ENCODE peak calls at places on chromosome 20, in eight cellular contexts. A is tibial artery, V is right cardiac atrium, B is A673, F is H1, N is psoas muscle, Z is transverse colon, T is fibroblast of lung. H is an unnamed sample. For H3K4me1 and H3K9me3, the result is how much of the 10 kb centered on the place peaks cover.

GRCh38 chr20:57633945-57634491 is 13.8 kb upstream of the ZBP1 start:
- DNase-seq in F (no peak), N (no peak), V (no peak), B (no peak), T (no peak), Z (no peak), A (no peak), H (no peak)

GRCh38 chr20:58953050-58953449 is 28.0 kb upstream of the NELFCD start:
- DNase-seq in N (no peak), Z (no peak), T (no peak), A (no peak), V (no peak), B (no peak), F (no peak), H (no peak)

GRCh38 chr20:1841554-1842140 is 53.6 kb upstream of the SIRPA start:
- DNase-seq in F (no peak), B (peak), Z (peak), T (peak), A (no peak), N (peak), V (peak), H (no peak)

GRCh38 chr20:3461911-3462677 is 8.7 kb upstream of the ATRN start:
- DNase-seq in B (no peak), T (no peak), F (no peak), V (no peak), N (no peak), A (no peak), Z (no peak), H (no peak)

GRCh38 chr20:9068896-9069663 is at the start of gene PLCB4:
- DNase-seq in T (peak), V (peak), F (no peak), N (peak), B (peak), A (peak), Z (peak), H (peak)

GRCh38 chr20:1331801-1332453 is 3.0 kb upstream of the SDCBP2 start:
- DNase-seq in T (no peak), B (no peak), V (no peak), F (no peak), N (no peak), A (peak), Z (no peak), H (no peak)

GRCh38 chr20:18255526-18255925 is 32.8 kb upstream of the ZNF133 start:
- DNase-seq in A (no peak), V (no peak), Z (no peak), N (no peak), B (no peak), T (no peak), F (no peak), H (no peak)

GRCh38 chr20:1286267-1287036 is 20.4 kb downstream of the SNPH start:
- DNase-seq in V (no peak), Z (no peak), F (no peak), T (no peak), B (no peak), N (no peak), A (no peak), H (no peak)

GRCh38 chr20:63434599-63435378 is 37.7 kb downstream of the KCNQ2 start:
- DNase-seq in T (peak), V (peak), F (peak), A (no peak), B (peak), N (peak), Z (peak), H (peak)

GRCh38 chr20:32010096-32010495 is at the start of gene CCM2L:
- DNase-seq in B (no peak), T (no peak), V (peak), N (no peak), F (no peak), A (no peak), Z (no peak), H (no peak)

DNA sequence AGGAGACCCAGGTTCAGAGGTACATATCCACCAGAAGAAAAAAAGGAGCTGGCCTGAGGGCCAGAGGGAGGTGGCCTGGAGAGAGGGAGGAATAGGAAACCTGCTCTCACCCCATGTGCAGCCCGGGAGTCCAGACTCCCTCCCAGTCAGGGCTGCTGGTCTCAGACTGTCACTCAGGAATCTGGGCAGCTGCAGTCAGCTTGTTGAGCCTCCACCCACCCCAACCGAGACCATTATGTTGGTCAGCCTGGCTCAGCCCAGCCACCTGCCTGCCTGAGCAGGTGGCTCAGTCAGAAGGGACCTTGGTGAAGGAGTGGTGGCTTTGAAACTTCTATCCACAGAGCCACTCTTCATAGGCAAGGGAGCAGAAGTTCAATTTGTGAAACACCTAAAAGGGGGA is 53.3 kb upstream of the EPB41L1 start:
- DNase-seq in F (no peak), V (no peak), N (no peak), B (no peak), T (no peak), A (no peak), Z (peak), H (peak)
- H3K4me1 ChIP-seq in F (under half), V (under half), N (under half), B (under half), T (under half), A (under half), Z (half or more), H (under half)

GRCh38 chr20:21102691-21103311 is 3.4 kb downstream of the LINC00237 start:
- DNase-seq in V (peak), Z (peak), F (no peak), A (peak), N (peak), B (peak), T (no peak), H (no peak)
- H3K4me3 ChIP-seq in V (peak), Z (no peak), F (peak), A (peak), N (peak), B (peak), T (no peak), H (no peak)

GRCh38 chr20:19546648-19547047 is 211.4 kb upstream of the RIN2 start:
- DNase-seq in N (no peak), T (no peak), B (no peak), V (no peak), F (no peak), Z (no peak), A (no peak), H (no peak)
- H3K9me3 ChIP-seq in N (under half), T (under half), B (under half), V (under half), F (under half), Z (under half), A (under half), H (under half)

DNA sequence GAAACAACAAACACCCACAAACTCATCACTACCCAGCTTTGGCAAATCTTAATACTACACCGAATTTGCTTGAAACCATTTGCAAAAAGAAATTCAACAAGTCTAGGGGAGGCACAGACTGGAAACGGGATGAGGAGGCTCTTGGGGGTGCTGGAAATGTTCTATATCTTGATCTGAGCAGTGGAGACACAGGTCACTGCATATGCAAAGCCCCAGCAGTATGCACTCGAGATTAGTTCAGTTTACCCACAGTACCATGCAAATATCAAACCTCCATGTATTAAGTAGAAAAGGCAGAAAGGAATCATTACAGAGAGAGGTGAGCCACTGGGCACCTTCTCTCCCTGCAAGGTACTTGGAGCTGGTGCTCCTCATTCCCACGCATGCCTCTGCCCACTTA is 75.9 kb downstream of the PREX1 start:
- DNase-seq in B (no peak), Z (no peak), T (no peak), A (no peak), N (no peak), V (no peak), F (no peak), H (no peak)
- H3K4me1 ChIP-seq in B (under half), Z (under half), T (under half), A (under half), N (under half), V (under half), F (under half), H (under half)

H was measured in BE2C.